ENCODE peak calls at places on chromosomes 4 and X, in six cellular contexts. U, P, J, S, E and V are unnamed samples.

GRCh38 chr4:1408418-1408817 is 2.2 kb upstream of the NKX1-1 start:
- DNase-seq in E (no peak), S (peak), U (no peak), P (no peak), J (no peak), V (no peak)

GRCh38 chrX:23656684-23657083 is 10.6 kb upstream of the PRDX4 start:
- DNase-seq in E (no peak), J (no peak), U (peak), S (no peak), P (no peak), V (no peak)

GRCh38 chr4:18442957-18443356 is 421.4 kb upstream of the LCORL start:
- DNase-seq in S (no peak), E (no peak), P (no peak), U (no peak), J (no peak), V (no peak)

GRCh38 chrX:108261541-108262218 is 170.1 kb downstream of the ATG4A start:
- DNase-seq in U (peak), S (no peak), J (no peak), P (no peak), E (peak), V (no peak)

GRCh38 chr4:82415922-82416365 is 14.3 kb downstream of the HNRNPDL start:
- DNase-seq in U (no peak), J (no peak), P (no peak), E (no peak), S (no peak), V (no peak)

GRCh38 chr4:23819041-23819511 is 70.8 kb downstream of the PPARGC1A start:
- DNase-seq in P (no peak), U (peak), S (no peak), E (no peak), J (no peak), V (no peak)

GRCh38 chr4:96162631-96163030 is 322.7 kb downstream of the PDHA2 start:
- DNase-seq in J (no peak), P (no peak), E (peak), U (peak), S (no peak), V (no peak)

GRCh38 chr4:108622022-108622421 is 1.6 kb downstream of the RPL34 start:
- DNase-seq in U (no peak), P (no peak), S (no peak), J (no peak), E (no peak), V (no peak)

GRCh38 chrX:107741318-107741813 is 34.2 kb downstream of the TSC22D3 start:
- DNase-seq in P (no peak), U (no peak), J (no peak), E (no peak), S (no peak), V (no peak)

GRCh38 chr4:86338521-86338920 is 21.3 kb downstream of the MAPK10 start:
- DNase-seq in P (no peak), J (no peak), S (no peak), E (no peak), U (peak), V (no peak)

GRCh38 chrX:132636080-132636479 is 147.2 kb upstream of the MBNL3 start:
- DNase-seq in E (no peak), P (no peak), S (no peak), J (no peak), U (no peak), V (no peak)